ENCODE peak calls at places on chromosomes 13 and 19, in nine cellular contexts. G is activated gamma-delta T cell treated with Interleukin-2 at 50 U/mL for 16 hours; R is brain microvascular endothelial cell; A is activated naive CD4-positive, alpha-beta T cell; W is stimulated activated CD4-positive, alpha-beta T cell treated with anti-CD3 and anti-CD28 coated beads, Interleukin-1b, Interleukin-23, amount 100 ng/mL, for 4 hours; X is anterior cingulate cortex; H is glutamatergic neuron; U is Calu3; Z is uterus. I is an unnamed sample.

GRCh38 chr13:83184819-83185218 is 697.5 kb downstream of the SLITRK1 start:
- DNase-seq in Z (no peak), A (no peak), X (no peak), U (no peak), W (no peak), H (no peak), R (no peak), G (no peak), I (no peak)

GRCh38 chr13:108026671-108027410 is 188.5 kb downstream of the LIG4 start:
- DNase-seq in A (no peak), Z (no peak), H (no peak), X (no peak), G (no peak), W (no peak), R (no peak), U (no peak), I (no peak)

GRCh38 chr13:106246237-106246636 is 289.2 kb downstream of the EFNB2 start:
- DNase-seq in X (no peak), H (no peak), R (no peak), W (no peak), U (no peak), Z (no peak), A (no peak), G (no peak), I (no peak)

GRCh38 chr13:78601124-78601885 is 2.0 kb downstream of the POU4F1 start:
- DNase-seq in G (no peak), Z (no peak), R (no peak), W (no peak), A (no peak), U (no peak), H (peak), X (no peak), I (no peak)

GRCh38 chr13:111539791-111540446 is 219.5 kb downstream of the TEX29 start:
- DNase-seq in X (no peak), G (no peak), H (no peak), R (no peak), A (no peak), Z (no peak), W (no peak), U (no peak), I (no peak)

GRCh38 chr19:1098177-1099051 is 3.2 kb upstream of the POLR2E start:
- DNase-seq in H (no peak), X (no peak), U (no peak), W (no peak), Z (no peak), G (no peak), A (no peak), R (no peak), I (no peak)

GRCh38 chr19:409006-409514 is at the start of gene C2CD4C:
- DNase-seq in W (peak), U (no peak), A (no peak), R (no peak), X (no peak), H (peak), G (peak), Z (no peak), I (no peak)

GRCh38 chr13:69857188-69857821 is 250.3 kb upstream of the ATXN8OS start:
- DNase-seq in X (no peak), U (no peak), A (no peak), R (no peak), W (no peak), H (no peak), Z (no peak), G (no peak), I (no peak)

GRCh38 chr13:100933841-100934240 is 259.2 kb upstream of the TMTC4 start:
- DNase-seq in H (no peak), A (no peak), W (no peak), R (no peak), Z (no peak), U (no peak), X (no peak), G (no peak), I (no peak)

GRCh38 chr13:44051923-44052322 is 172.2 kb downstream of the LACC1 start:
- DNase-seq in W (no peak), A (no peak), R (peak), Z (no peak), X (no peak), G (no peak), H (no peak), U (no peak), I (no peak)

GRCh38 chr19:38221919-38222828 is 1.8 kb downstream of the DPF1 start:
- DNase-seq in H (no peak), U (no peak), X (no peak), Z (no peak), W (no peak), G (no peak), A (no peak), R (no peak), I (no peak)

GRCh38 chr19:9936151-9937000 is at the start of gene OLFM2:
- DNase-seq in U (no peak), A (no peak), X (peak), Z (peak), W (peak), G (no peak), H (peak), R (no peak), I (peak)

I was measured in heart left ventricle.